ENCODE peak calls at places on chromosomes 4 and X, in five cellular contexts. K is T-helper 2 cell, M is HTR-8/SVneo, T is foreskin fibroblast, C is A549. F is an unnamed sample.

GRCh38 chr4:7766661-7767345 is 172.9 kb downstream of the AFAP1 start:
- DNase-seq in M (no peak), T (no peak), K (no peak), C (no peak), F (no peak)

GRCh38 chr4:86358176-86358701 is 1.6 kb downstream of the MAPK10 start:
- DNase-seq in K (peak), T (no peak), M (no peak), C (no peak), F (no peak)

GRCh38 chr4:113574636-113575103 is 186.9 kb downstream of the CAMK2D start:
- DNase-seq in K (no peak), T (peak), M (no peak), C (no peak), F (no peak)

GRCh38 chr4:78945638-78946179 is 6.5 kb upstream of the PAQR3 start:
- DNase-seq in C (no peak), T (no peak), K (peak), M (no peak), F (no peak)

GRCh38 chr4:177005801-177006230 is 213.1 kb upstream of the VEGFC start:
- DNase-seq in K (peak), T (peak), M (no peak), C (no peak), F (no peak)

GRCh38 chr4:160370046-160370445 is 1267.2 kb downstream of the RAPGEF2 start:
- DNase-seq in K (no peak), T (no peak), C (no peak), M (no peak), F (no peak)

GRCh38 chr4:156942991-156943390 is 28.6 kb downstream of the PDGFC start:
- DNase-seq in T (no peak), K (no peak), C (no peak), M (no peak), F (no peak)

GRCh38 chr4:38560763-38561558 is 103.0 kb upstream of the KLF3 start:
- DNase-seq in K (peak), C (no peak), T (no peak), M (no peak), F (no peak)

GRCh38 chr4:137610960-137611359 is 78.7 kb upstream of the PCDH18 start:
- DNase-seq in K (no peak), C (no peak), M (no peak), T (no peak), F (no peak)

GRCh38 chr4:38654273-38654672 is 9.7 kb upstream of the KLF3 start:
- DNase-seq in K (peak), C (no peak), M (no peak), T (no peak), F (no peak)

GRCh38 chr4:87375719-87376291 is 15.2 kb downstream of the HSD17B11 start:
- DNase-seq in K (peak), M (peak), T (peak), C (no peak), F (no peak)

GRCh38 chrX:25015486-25016360 is at the start of gene ARX:
- DNase-seq in T (peak), K (peak), C (peak), M (no peak), F (no peak)

GRCh38 chrX:129953334-129953648 is 29.1 kb upstream of the BCORL1 start:
- DNase-seq in C (no peak), K (no peak), M (no peak), T (no peak), F (no peak)

GRCh38 chrX:47863187-47863586 is 26.5 kb downstream of the ZNF81 start:
- DNase-seq in C (no peak), M (no peak), T (no peak), K (no peak), F (no peak)

GRCh38 chrX:28549839-28550238 is 37.4 kb upstream of the IL1RAPL1 start:
- DNase-seq in C (no peak), T (no peak), M (no peak), K (no peak), F (no peak)

F was measured in H54.